ENCODE peak calls at places on chromosomes 4 and X, in ten cellular contexts. B, I, R, S, J, N, U, A, M and Q are unnamed samples.

GRCh38 chrX:150980711-150981110 is 2.4 kb upstream of the HMGB3 start:
- DNase-seq in B (no peak), R (no peak), A (no peak), U (no peak), J (no peak), I (no peak), N (no peak), S (no peak), M (no peak), Q (no peak)

GRCh38 chrX:118286066-118286758 is 59.7 kb upstream of the WDR44 start:
- DNase-seq in M (no peak), B (no peak), U (no peak), I (no peak), N (no peak), J (no peak), R (no peak), S (no peak), A (no peak), Q (no peak)

GRCh38 chr4:182752158-182752910 is 164.9 kb downstream of the DCTD start:
- DNase-seq in U (no peak), I (no peak), B (no peak), R (no peak), A (no peak), S (no peak), M (peak; percentile 69), J (peak; percentile 72), N (no peak), Q (peak; percentile 29)

GRCh38 chr4:69836321-69836720 is 23.6 kb downstream of the SULT1E1 start:
- DNase-seq in I (no peak), B (no peak), U (no peak), A (no peak), J (no peak), S (no peak), M (no peak), N (no peak), R (no peak), Q (no peak)

GRCh38 chr4:3532714-3533336 is 603 bp upstream of the LRPAP1 start:
- DNase-seq in M (no peak), I (no peak), J (peak; percentile 86), B (no peak), R (no peak), N (peak; percentile 2), A (no peak), U (no peak), S (no peak), Q (no peak)

GRCh38 chr4:182604161-182604591 is 313.0 kb downstream of the DCTD start:
- DNase-seq in A (no peak), N (no peak), I (no peak), S (no peak), B (no peak), M (peak; percentile 67), U (peak; percentile 57), J (peak; percentile 30), R (no peak), Q (peak; percentile 44)

GRCh38 chr4:184895012-184895795 is 69.4 kb upstream of the ACSL1 start:
- DNase-seq in S (no peak), U (no peak), R (peak; percentile 7), M (no peak), N (no peak), B (no peak), J (no peak), I (no peak), A (no peak), Q (no peak)

GRCh38 chr4:55554453-55555030 is 7.8 kb upstream of the CLOCK start:
- DNase-seq in R (peak; percentile 15), M (no peak), B (no peak), A (no peak), J (peak; percentile 75), U (peak; percentile 80), S (no peak), I (peak; percentile 49), N (peak; percentile 40), Q (peak; percentile 25)

GRCh38 chr4:42452823-42453222 is 55.5 kb downstream of the SHISA3 start:
- DNase-seq in S (no peak), R (peak; percentile 10), U (no peak), B (no peak), M (no peak), N (no peak), I (no peak), J (no peak), A (no peak), Q (no peak)

GRCh38 chr4:80446664-80447063 is 111.1 kb downstream of the CFAP299 start:
- DNase-seq in B (no peak), S (no peak), I (no peak), J (peak; percentile 45), R (no peak), N (no peak), U (no peak), M (no peak), A (no peak), Q (no peak)

GRCh38 chr4:92501456-92501855 is 197.7 kb downstream of the GRID2 start:
- DNase-seq in A (no peak), J (no peak), R (peak; percentile 3), N (no peak), I (no peak), U (no peak), S (no peak), B (no peak), M (no peak), Q (no peak)

GRCh38 chr4:128979934-128980333 is 113.4 kb downstream of the SCLT1 start:
- DNase-seq in R (peak; percentile 44), S (no peak), B (no peak), I (no peak), A (no peak), N (peak; percentile 6), J (peak; percentile 90), M (peak; percentile 54), U (peak; percentile 84), Q (peak; percentile 57)

GRCh38 chr4:128379860-128380259 is 92.2 kb upstream of the PGRMC2 start:
- DNase-seq in U (peak; percentile 51), S (no peak), B (peak; percentile 52), M (no peak), I (peak; percentile 28), A (no peak), N (peak; percentile 23), J (peak; percentile 57), R (peak; percentile 73), Q (no peak)

GRCh38 chrX:54194982-54195588 is 12.0 kb upstream of the FAM120C start:
- DNase-seq in N (no peak), S (no peak), B (no peak), U (no peak), M (no peak), R (no peak), J (no peak), I (no peak), A (no peak), Q (no peak)

GRCh38 chr4:5572114-5572513 is 136.2 kb downstream of the EVC2 start:
- DNase-seq in N (no peak), B (no peak), I (no peak), U (no peak), J (peak; percentile 20), R (no peak), A (no peak), S (no peak), M (no peak), Q (no peak)

GRCh38 chrX:28584025-28584424 is 3.2 kb upstream of the IL1RAPL1 start:
- DNase-seq in M (no peak), N (no peak), J (no peak), B (no peak), I (no peak), R (no peak), U (no peak), S (no peak), A (no peak), Q (no peak)

GRCh38 chrX:28589048-28589447 is 1.8 kb downstream of the IL1RAPL1 start:
- DNase-seq in R (no peak), B (no peak), N (no peak), J (no peak), S (no peak), A (no peak), U (no peak), M (no peak), I (no peak), Q (no peak)

GRCh38 chrX:28585767-28586166 is 1.5 kb upstream of the IL1RAPL1 start:
- DNase-seq in J (no peak), N (no peak), B (no peak), U (no peak), A (no peak), R (no peak), S (no peak), I (no peak), M (no peak), Q (no peak)

GRCh38 chrX:28586291-28586690 is 955 bp upstream of the IL1RAPL1 start:
- DNase-seq in A (no peak), J (no peak), R (no peak), M (no peak), N (peak; percentile 32), B (no peak), I (no peak), U (peak; percentile 61), S (no peak), Q (no peak)

GRCh38 chrX:28586891-28587635 is at the start of gene IL1RAPL1:
- DNase-seq in S (no peak), U (peak; percentile 83), B (peak; percentile 23), A (no peak), I (peak; percentile 3), M (no peak), R (peak; percentile 11), J (peak; percentile 38), N (peak; percentile 52), Q (peak; percentile 18)
- H3K4me3 ChIP-seq in S (peak within 1 kb of the TSS; percentile 5), U (peak within 1 kb of the TSS; percentile 53), B (no peak within 1 kb of the TSS), A (peak within 1 kb of the TSS; percentile 12), I (no peak within 1 kb of the TSS), M (peak within 1 kb of the TSS; percentile 44), R (no peak within 1 kb of the TSS), J (peak within 1 kb of the TSS; percentile 58), N (peak within 1 kb of the TSS; percentile 46), Q (peak within 1 kb of the TSS; percentile 45)

GRCh38 chr4:8599091-8599460 is 6.5 kb downstream of the CPZ start:
- DNase-seq in S (no peak), R (no peak), J (no peak), U (no peak), A (no peak), N (no peak), I (no peak), B (no peak), M (no peak), Q (no peak)
- H3K4me3 ChIP-seq in S (no peak overlapping the region), R (no peak overlapping the region), J (no peak overlapping the region), U (no peak overlapping the region), A (no peak overlapping the region), N (no peak overlapping the region), I (no peak overlapping the region), B (no peak overlapping the region), M (no peak overlapping the region), Q (no peak overlapping the region)

DNA sequence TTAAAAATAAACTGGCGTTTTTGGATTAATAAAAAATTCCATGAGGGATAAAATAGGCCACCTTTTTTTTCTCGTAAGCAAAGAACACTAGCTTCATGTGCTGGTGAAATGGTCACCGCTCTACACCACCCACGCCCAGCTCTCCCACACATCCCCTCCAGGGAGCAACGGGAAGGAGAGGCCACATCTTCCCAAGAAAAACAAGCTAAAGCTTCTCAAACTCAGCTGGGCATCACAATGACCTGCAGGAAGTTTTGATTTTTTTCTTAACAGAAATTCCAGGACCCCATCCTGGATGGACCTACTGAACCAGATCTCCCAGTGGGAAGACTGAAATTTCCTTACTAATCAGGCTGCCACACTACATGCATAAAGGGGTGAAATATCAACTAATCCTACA is 9.8 kb downstream of the TSPAN5 start:
- DNase-seq in M (no peak), S (no peak), I (no peak), U (no peak), J (no peak), A (no peak), R (no peak), B (peak; percentile 75), N (no peak), Q (peak; percentile 23)
- H3K4me3 ChIP-seq in M (no peak overlapping the region), S (no peak overlapping the region), I (no peak overlapping the region), U (no peak overlapping the region), J (no peak overlapping the region), A (no peak overlapping the region), R (no peak overlapping the region), B (no peak overlapping the region), N (no peak overlapping the region), Q (no peak overlapping the region)

GRCh38 chr4:177100307-177100706 is 209.4 kb upstream of the NEIL3 start:
- DNase-seq in A (no peak), R (no peak), B (no peak), S (no peak), N (no peak), U (no peak), M (no peak), J (no peak), I (no peak), Q (no peak)
- H3K4me3 ChIP-seq in A (no peak overlapping the region), R (no peak overlapping the region), B (no peak overlapping the region), S (no peak overlapping the region), N (no peak overlapping the region), U (no peak overlapping the region), M (no peak overlapping the region), J (no peak overlapping the region), I (no peak overlapping the region), Q (no peak overlapping the region)